ENCODE peak calls at places on chromosomes 5 and 9, in seven cellular contexts. X is SK-N-SH, D is GM23338, L is PC-3, R is fibroblast of lung, Y is PC-9, Q is K562. U is an unnamed sample.

GRCh38 chr5:92390657-92391056 is 1007.5 kb upstream of the ARRDC3 start:
- DNase-seq in L (no peak), Y (no peak), R (no peak), Q (no peak), X (no peak), D (no peak), U (no peak)

GRCh38 chr9:106885451-106885850 is 22.5 kb downstream of the ZNF462 start:
- DNase-seq in X (no peak), R (peak; percentile 85), Y (no peak), Q (no peak), L (peak; percentile 70), D (no peak), U (peak; percentile 88)

GRCh38 chr9:137253717-137254623 is 1.2 kb upstream of the NELFB start:
- DNase-seq in R (no peak), L (no peak), X (no peak), Y (no peak), D (peak; percentile 36), Q (no peak), U (peak; percentile 42)

GRCh38 chr5:151047814-151048425 is 27.5 kb downstream of the GPX3 start:
- DNase-seq in L (peak; percentile 22), Y (no peak), D (peak; percentile 76), Q (peak; percentile 54), X (peak; percentile 67), R (peak; percentile 41), U (peak; percentile 54)

GRCh38 chr9:129888085-129888808 is 53.0 kb downstream of the USP20 start:
- DNase-seq in D (no peak), X (no peak), L (no peak), Q (peak; percentile 65), R (no peak), Y (peak; percentile 66), U (no peak)

GRCh38 chr9:137234758-137235423 is 4.2 kb downstream of the SLC34A3 start:
- DNase-seq in Q (no peak), X (no peak), D (no peak), L (no peak), Y (no peak), R (no peak), U (no peak)

GRCh38 chr5:65651144-65651543 is 26.3 kb downstream of the SHLD3 start:
- DNase-seq in X (no peak), Y (no peak), D (no peak), L (no peak), Q (no peak), R (no peak), U (no peak)

GRCh38 chr9:108682191-108682590 is 173.6 kb downstream of the ACTL7B start:
- DNase-seq in X (no peak), Y (no peak), Q (no peak), D (no peak), R (no peak), L (no peak), U (no peak)

GRCh38 chr9:130587921-130588320 is 8.5 kb downstream of the FUBP3 start:
- DNase-seq in L (no peak), D (no peak), Y (no peak), R (no peak), Q (no peak), X (no peak), U (no peak)

GRCh38 chr5:113375492-113376060 is 59.2 kb downstream of the TSSK1B start:
- DNase-seq in Y (no peak), D (no peak), L (no peak), X (no peak), Q (no peak), R (no peak), U (no peak)

GRCh38 chr5:154384480-154385235 is 61.1 kb upstream of the SAP30L start:
- DNase-seq in L (no peak), Q (no peak), R (no peak), X (no peak), D (no peak), Y (no peak), U (no peak)

DNA sequence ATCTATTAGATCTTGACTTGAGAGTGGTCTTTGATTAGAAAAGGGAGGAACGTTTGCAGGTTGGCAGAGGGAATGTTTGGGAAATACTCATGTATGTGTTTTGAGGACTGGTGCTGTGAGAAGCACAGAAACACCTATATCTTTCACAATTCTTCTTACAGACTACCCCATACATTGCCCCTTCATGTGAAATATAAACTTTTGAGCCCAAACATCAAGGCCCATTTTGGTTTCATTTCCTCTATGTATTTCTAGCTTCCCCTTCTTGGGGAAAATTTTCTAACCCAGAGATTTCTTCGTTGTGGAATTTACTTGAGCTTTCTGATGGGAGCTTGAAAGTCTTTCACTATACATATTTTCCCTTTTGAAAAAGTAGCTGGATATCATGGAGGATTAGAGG is 67.6 kb downstream of the FYB1 start:
- DNase-seq in X (no peak), D (no peak), L (no peak), R (no peak), Q (no peak), Y (no peak), U (no peak)
- H2AFZ ChIP-seq in X (no peak overlapping the region), D (no peak overlapping the region), L (no peak overlapping the region), R (no peak overlapping the region), Q (peak overlapping the region; percentile 18), Y (no peak overlapping the region), U (no peak overlapping the region)

GRCh38 chr9:37946041-37946440 is 42.1 kb upstream of the SLC25A51 start:
- DNase-seq in Q (no peak), D (no peak), X (no peak), Y (no peak), L (no peak), R (no peak), U (no peak)
- H3K4me1 ChIP-seq in Q (no peaks in the 10 kb centered on the region), D (peaks cover 16% of the 10 kb centered on the region), X (peaks cover 65% of the 10 kb centered on the region), Y (peaks cover 57% of the 10 kb centered on the region), L (peaks cover 36% of the 10 kb centered on the region), R (peaks cover 29% of the 10 kb centered on the region), U (peaks cover 42% of the 10 kb centered on the region)

GRCh38 chr9:70868661-70869652 is 252.5 kb downstream of the TRPM3 start:
- DNase-seq in X (no peak), R (no peak), D (no peak), Y (no peak), L (no peak), Q (no peak), U (no peak)
- H3K4me3 ChIP-seq in X (peak overlapping the region; percentile 56), R (no peak overlapping the region), D (no peak overlapping the region), Y (no peak overlapping the region), L (no peak overlapping the region), Q (no peak overlapping the region), U (no peak overlapping the region)

GRCh38 chr5:1247811-1248210 is 22.6 kb downstream of the SLC6A18 start:
- DNase-seq in Q (no peak), Y (no peak), R (no peak), L (no peak), D (no peak), X (no peak), U (no peak)
- H2AFZ ChIP-seq in Q (no peak overlapping the region), Y (no peak overlapping the region), R (no peak overlapping the region), L (no peak overlapping the region), D (no peak overlapping the region), X (no peak overlapping the region), U (no peak overlapping the region)

GRCh38 chr9:120893917-120894316 is 16.9 kb upstream of the PHF19 start:
- DNase-seq in D (no peak), R (no peak), L (no peak), Y (no peak), Q (peak; percentile 27), X (no peak), U (no peak)
- H3K4me1 ChIP-seq in D (peaks cover 9% of the 10 kb centered on the region), R (peaks cover 10% of the 10 kb centered on the region), L (peaks cover 21% of the 10 kb centered on the region), Y (peaks cover 10% of the 10 kb centered on the region), Q (peaks cover 66% of the 10 kb centered on the region), X (no peaks in the 10 kb centered on the region), U (no peaks in the 10 kb centered on the region)

DNA sequence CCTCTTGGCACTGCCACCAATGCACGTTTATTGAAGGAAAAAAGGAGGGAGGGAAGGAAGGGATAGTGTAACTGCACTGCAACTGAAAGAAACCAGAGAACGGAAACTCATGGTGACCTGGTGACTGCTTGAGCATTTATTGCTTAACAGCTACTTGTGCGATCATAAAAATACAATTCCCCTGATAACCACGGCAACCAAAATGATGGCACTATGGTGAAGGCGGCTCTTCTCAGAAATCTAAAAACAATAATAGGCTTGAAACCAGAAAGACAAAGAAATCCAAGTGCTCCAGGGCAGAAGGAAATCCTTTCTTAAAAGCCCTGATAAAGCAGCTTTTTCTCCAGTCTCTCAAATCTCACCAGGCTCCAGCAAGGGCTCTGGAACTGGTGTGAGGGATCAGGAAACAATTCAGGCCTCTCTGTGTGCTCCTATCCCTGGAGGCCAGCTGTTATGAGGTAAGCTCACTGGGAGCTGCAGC is 1.9 kb downstream of the FBXO10 start:
- DNase-seq in D (peak; percentile 32), Y (no peak), Q (no peak), R (peak; percentile 74), X (peak; percentile 25), L (no peak), U (peak; percentile 71)
- H3K4me3 ChIP-seq in D (no peak overlapping the region), Y (no peak overlapping the region), Q (no peak overlapping the region), R (no peak overlapping the region), X (no peak overlapping the region), L (no peak overlapping the region), U (peak overlapping the region; percentile 78)

DNA sequence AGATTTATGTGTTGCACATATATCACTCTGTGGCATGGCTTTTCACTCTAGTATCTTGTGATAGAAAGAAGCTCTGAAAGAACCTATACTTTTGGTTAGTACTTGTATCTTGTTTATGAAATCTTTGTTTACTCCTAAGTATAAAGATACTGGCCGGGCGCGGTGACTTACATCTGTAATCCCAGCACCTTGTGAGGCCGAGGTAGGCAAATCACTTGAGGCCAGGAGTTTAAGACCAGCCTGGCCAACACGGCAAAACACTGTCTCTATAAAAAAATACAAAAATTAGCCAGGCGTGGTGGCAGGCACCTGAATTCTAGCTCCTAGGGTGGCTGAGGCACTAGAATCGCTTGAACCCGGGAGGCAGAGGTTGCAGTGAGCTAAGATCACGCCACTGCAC is 128.7 kb downstream of the FBXO38 start:
- DNase-seq in R (no peak), D (no peak), Y (no peak), Q (no peak), X (no peak), L (no peak), U (no peak)
- H2AFZ ChIP-seq in R (no peak overlapping the region), D (no peak overlapping the region), Y (no peak overlapping the region), Q (no peak overlapping the region), X (no peak overlapping the region), L (no peak overlapping the region), U (no peak overlapping the region)

U was measured in GM23248.